ENCODE peak calls at places on chromosome 11, in four cellular contexts. U is GM12878, S is HCT116, M is SK-N-SH. P is an unnamed sample.

GRCh38 chr11:63599211-63600122 is 14.8 kb downstream of the PLAAT3 start:
- DNase-seq in U (no peak), S (no peak), M (peak), P (no peak)

GRCh38 chr11:71451596-71452353 is 1.2 kb upstream of the NADSYN1 start:
- DNase-seq in U (no peak), S (no peak), M (no peak), P (peak)

GRCh38 chr11:111454561-111455192 is 57.5 kb downstream of the BTG4 start:
- DNase-seq in U (no peak), S (no peak), M (peak), P (peak)

GRCh38 chr11:58968251-58968711 is 29.0 kb downstream of the GLYATL1 start:
- DNase-seq in U (no peak), S (no peak), M (no peak), P (peak)

GRCh38 chr11:76748931-76749330 is 34.2 kb upstream of the TSKU start:
- DNase-seq in U (no peak), S (no peak), M (no peak), P (no peak)

GRCh38 chr11:102749101-102749725 is 24.5 kb upstream of the MMP8 start:
- DNase-seq in U (no peak), S (no peak), M (no peak), P (no peak)

GRCh38 chr11:36508743-36509142 is 1.3 kb downstream of the TRAF6 start:
- DNase-seq in U (no peak), S (no peak), M (peak), P (no peak)

GRCh38 chr11:44755553-44756505 is 29.1 kb downstream of the TSPAN18 start:
- DNase-seq in U (no peak), S (no peak), M (peak), P (no peak)

GRCh38 chr11:9094420-9094819 is 3.0 kb upstream of the SCUBE2 start:
- DNase-seq in U (no peak), S (no peak), M (no peak), P (no peak)

GRCh38 chr11:66843776-66844495 is 695 bp downstream of the RCE1 start:
- DNase-seq in U (no peak), S (no peak), M (no peak), P (peak)

GRCh38 chr11:65934014-65934413 is 11.3 kb upstream of the TSGA10IP start:
- DNase-seq in U (no peak), S (no peak), M (no peak), P (no peak)

GRCh38 chr11:65777821-65778361 is 2.9 kb downstream of the AP5B1 start:
- DNase-seq in U (no peak), S (no peak), M (peak), P (no peak)

GRCh38 chr11:103395612-103396011 is 286.4 kb downstream of the DYNC2H1 start:
- DNase-seq in U (no peak), S (no peak), M (no peak), P (no peak)

GRCh38 chr11:62553839-62554361 is 7.3 kb upstream of the AHNAK start:
- DNase-seq in U (no peak), S (peak), M (no peak), P (no peak)
- TF ChIP-seq JUND in U (no peak), S (no peak), M (peak), P (no peak)

DNA sequence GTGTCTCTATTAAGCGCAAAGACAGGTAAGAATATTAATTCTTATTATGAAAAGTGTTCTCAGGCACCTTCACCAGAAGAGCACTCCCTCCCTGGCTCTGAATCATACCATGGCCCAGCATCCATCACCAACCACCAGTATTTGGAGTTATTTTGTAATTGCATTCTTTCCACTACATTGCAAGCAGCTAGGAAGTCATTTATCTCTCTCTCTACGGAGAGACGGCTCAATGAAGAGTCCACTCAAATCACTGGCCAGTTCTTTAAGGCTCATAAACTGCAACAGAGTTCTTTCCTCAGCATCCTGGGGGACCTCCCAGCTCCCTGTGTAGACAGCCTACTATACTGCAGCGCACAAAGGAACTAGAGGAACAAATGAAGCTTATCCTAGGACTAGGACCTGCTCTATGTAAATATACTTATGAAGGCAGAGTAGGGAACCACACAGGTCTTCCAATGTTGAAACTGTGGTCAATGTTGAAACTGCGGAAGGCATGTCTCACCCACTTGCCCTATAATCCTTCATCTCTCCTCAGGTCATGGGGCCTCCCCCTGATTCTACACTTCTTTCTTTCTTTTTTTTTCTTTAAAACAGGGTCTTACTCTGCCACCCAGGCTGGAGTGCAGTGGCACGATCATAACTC is 63.4 kb downstream of the AAMDC start:
- DNase-seq in U (no peak), S (no peak), M (no peak), P (no peak)
- TF ChIP-seq JUND in U (no peak), S (no peak), M (peak), P (no peak)

GRCh38 chr11:109043318-109043717 is 378.4 kb downstream of the DDX10 start:
- DNase-seq in U (no peak), S (no peak), M (no peak), P (no peak)

GRCh38 chr11:109039611-109040010 is 374.7 kb downstream of the DDX10 start:
- DNase-seq in U (no peak), S (no peak), M (no peak), P (no peak)

GRCh38 chr11:109041876-109042275 is 377.0 kb downstream of the DDX10 start:
- DNase-seq in U (no peak), S (no peak), M (no peak), P (no peak)

GRCh38 chr11:109037856-109038780 is 373.2 kb downstream of the DDX10 start:
- DNase-seq in U (no peak), S (no peak), M (no peak), P (no peak)

DNA sequence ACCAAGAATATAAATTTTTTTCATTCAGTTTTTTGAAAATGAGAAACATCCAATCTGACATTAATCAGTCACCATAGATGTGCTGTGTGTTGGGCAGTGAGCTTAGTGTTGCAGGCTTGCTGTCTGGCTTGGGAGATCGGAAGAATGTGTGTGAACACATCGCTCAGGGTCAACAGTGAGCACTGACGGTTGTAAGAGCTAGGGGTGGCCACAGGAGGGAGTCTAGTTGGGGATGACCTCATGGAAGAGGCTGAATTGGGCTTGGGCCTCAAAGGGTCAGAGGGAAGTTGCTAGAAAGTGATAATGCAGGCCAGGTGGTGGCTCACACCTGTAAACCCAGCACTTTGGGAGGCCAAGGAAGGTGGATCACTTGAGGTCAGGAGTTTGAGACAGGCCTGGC is 375.4 kb downstream of the DDX10 start:
- DNase-seq in U (no peak), S (peak), M (peak), P (no peak)
- TF ChIP-seq JUND in U (no peak), S (no peak), M (no peak), P (no peak)

DNA sequence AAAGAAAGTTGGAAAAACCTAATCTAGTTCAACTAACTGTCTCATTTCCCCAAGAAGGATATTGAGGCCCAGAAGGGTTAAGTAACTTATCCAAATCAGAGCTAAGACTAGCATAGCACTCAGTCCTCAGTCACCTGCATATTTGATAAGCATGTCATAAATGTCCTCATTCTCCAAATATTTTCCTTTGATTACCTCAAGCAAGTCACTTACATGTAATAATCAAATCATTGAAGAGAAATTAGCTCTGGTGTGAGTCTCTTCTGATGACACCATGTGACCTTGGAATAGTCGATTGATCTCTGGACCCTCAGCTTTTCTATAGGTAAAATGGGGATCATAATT is 48.8 kb upstream of the PICALM start:
- DNase-seq in U (no peak), S (no peak), M (no peak), P (no peak)
- TF ChIP-seq JUND in U (no peak), S (no peak), M (no peak), P (no peak)

GRCh38 chr11:68927280-68928107 is 23.8 kb downstream of the IGHMBP2 start:
- DNase-seq in U (peak), S (no peak), M (no peak), P (no peak)
- TF ChIP-seq JUND in U (no peak), S (no peak), M (no peak), P (no peak)

GRCh38 chr11:75350743-75351540 is 519 bp downstream of the ARRB1 start:
- DNase-seq in U (no peak), S (no peak), M (peak), P (peak)
- TF ChIP-seq JUND in U (no peak), S (no peak), M (no peak), P (no peak)

DNA sequence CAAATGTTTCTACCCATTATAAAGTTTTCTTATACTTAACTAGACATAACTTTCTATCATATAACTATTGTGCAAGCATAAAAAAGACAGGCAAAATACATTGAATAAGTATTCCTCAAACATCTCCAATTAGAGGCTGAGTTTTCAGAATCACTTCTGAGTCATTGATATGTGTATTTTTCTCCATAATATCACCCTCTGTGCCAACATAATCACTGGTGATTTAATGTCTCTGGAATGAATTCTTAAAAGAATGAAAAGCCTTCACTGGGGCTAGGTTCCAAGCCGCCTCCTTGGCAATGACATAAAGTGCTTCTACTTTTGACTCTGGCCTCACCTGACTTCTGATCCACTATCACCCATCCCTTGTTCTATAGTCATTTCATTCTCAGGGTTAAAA is 197.0 kb upstream of the E2F8 start:
- DNase-seq in U (no peak), S (no peak), M (no peak), P (no peak)
- TF ChIP-seq JUND in U (no peak), S (no peak), M (peak), P (no peak)

GRCh38 chr11:119262668-119263351 is 54.1 kb downstream of the MCAM start:
- DNase-seq in U (peak), S (no peak), M (no peak), P (no peak)
- TF ChIP-seq JUND in U (no peak), S (no peak), M (no peak), P (no peak)

DNA sequence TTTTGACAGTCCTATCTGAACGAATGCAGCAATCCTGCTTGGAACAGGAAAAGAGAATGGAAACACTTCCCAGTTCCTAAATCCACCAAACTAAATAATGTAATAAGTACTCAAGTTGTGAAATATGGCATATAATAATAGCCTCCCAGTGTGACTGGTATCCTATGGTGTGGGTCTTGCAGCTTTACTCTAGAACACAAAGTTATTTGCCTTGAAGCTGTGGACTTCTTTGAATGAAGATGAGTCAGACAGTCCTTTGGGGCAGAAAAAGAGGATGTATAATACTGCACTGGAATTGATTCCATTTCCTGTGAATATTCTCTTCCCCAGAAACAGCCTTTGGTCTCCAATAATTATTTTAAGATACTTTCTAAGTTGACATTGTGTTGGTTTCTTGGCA is 887.0 kb downstream of the KCNA4 start:
- DNase-seq in U (no peak), S (no peak), M (no peak), P (no peak)
- TF ChIP-seq JUND in U (no peak), S (no peak), M (no peak), P (no peak)

GRCh38 chr11:22441831-22442230 is 103.7 kb downstream of the SLC17A6 start:
- DNase-seq in U (no peak), S (no peak), M (no peak), P (no peak)
- TF ChIP-seq JUND in U (no peak), S (no peak), M (no peak), P (no peak)